ENCODE peak calls at places on chromosomes 4 and X, in four cellular contexts. T is K562, E is GM12878, J is HepG2. D is an unnamed sample.

GRCh38 chr4:5821665-5822358 is 71.1 kb downstream of the CRMP1 start:
- DNase-seq in T (peak; percentile 66), E (no peak), J (no peak), D (peak; percentile 38)

GRCh38 chrX:47366051-47366722 is 4.2 kb upstream of the ZNF157 start:
- DNase-seq in T (peak; percentile 54), E (peak; percentile 37), J (no peak), D (peak; percentile 71)

GRCh38 chr4:41883988-41884737 is 51.1 kb upstream of the TMEM33 start:
- DNase-seq in T (no peak), E (no peak), J (peak; percentile 22), D (peak; percentile 51)

GRCh38 chr4:103449285-103449684 is 251.1 kb upstream of the CENPE start:
- DNase-seq in T (no peak), E (no peak), J (no peak), D (no peak)

GRCh38 chrX:132648870-132649269 is 160.0 kb upstream of the MBNL3 start:
- DNase-seq in T (no peak), E (no peak), J (no peak), D (no peak)

GRCh38 chrX:132127748-132128147 is at the start of gene FRMD7:
- DNase-seq in T (no peak), E (no peak), J (no peak), D (no peak)

GRCh38 chr4:2803624-2804448 is 11.0 kb downstream of the SH3BP2 start:
- DNase-seq in T (peak; percentile 68), E (no peak), J (no peak), D (no peak)

GRCh38 chr4:80036949-80037348 is 36.1 kb downstream of the ANTXR2 start:
- DNase-seq in T (no peak), E (no peak), J (no peak), D (no peak)

GRCh38 chr4:964346-965025 is 8.9 kb downstream of the DGKQ start:
- DNase-seq in T (no peak), E (no peak), J (no peak), D (no peak)

GRCh38 chr4:42995343-42995944 is 102.9 kb downstream of the GRXCR1 start:
- DNase-seq in T (peak; percentile 19), E (no peak), J (peak; percentile 12), D (peak; percentile 41)

GRCh38 chrX:13685126-13685763 is 3.7 kb upstream of the RAB9A start:
- DNase-seq in T (no peak), E (no peak), J (no peak), D (no peak)

GRCh38 chrX:110281377-110281776 is 36.5 kb downstream of the AMMECR1 start:
- DNase-seq in T (no peak), E (no peak), J (no peak), D (no peak)

GRCh38 chrX:120380699-120381098 is 18.8 kb downstream of the ATP1B4 start:
- DNase-seq in T (no peak), E (no peak), J (peak; percentile 10), D (peak; percentile 37)

GRCh38 chr4:10020106-10020505 is 1.2 kb downstream of the SLC2A9 start:
- DNase-seq in T (no peak), E (no peak), J (no peak), D (no peak)

GRCh38 chr4:42654606-42655005 is 2.3 kb downstream of the ATP8A1 start:
- DNase-seq in T (no peak), E (no peak), J (peak; percentile 6), D (no peak)

GRCh38 chr4:151691639-151692442 is 69.0 kb downstream of the GATB start:
- DNase-seq in T (no peak), E (no peak), J (no peak), D (no peak)

GRCh38 chr4:106614446-106614845 is 245.9 kb upstream of the GIMD1 start:
- DNase-seq in T (no peak), E (no peak), J (peak; percentile 5), D (no peak)

GRCh38 chr4:139333046-139333445 is 30.8 kb upstream of the NDUFC1 start:
- DNase-seq in T (no peak), E (no peak), J (no peak), D (no peak)

GRCh38 chr4:114782842-114783595 is 184.4 kb downstream of the UGT8 start:
- DNase-seq in T (no peak), E (no peak), J (no peak), D (no peak)

GRCh38 chrX:152601848-152602616 is 35.7 kb upstream of the GABRQ start:
- DNase-seq in T (peak; percentile 11), E (no peak), J (peak; percentile 1), D (peak; percentile 22)

GRCh38 chr4:13546855-13547562 is 2.7 kb upstream of the NKX3-2 start:
- DNase-seq in T (no peak), E (no peak), J (no peak), D (no peak)

GRCh38 chr4:124973716-124974115 is 261.2 kb upstream of the ANKRD50 start:
- DNase-seq in T (no peak), E (no peak), J (no peak), D (no peak)

GRCh38 chr4:124965492-124965891 is 253.0 kb upstream of the ANKRD50 start:
- DNase-seq in T (no peak), E (no peak), J (no peak), D (no peak)

GRCh38 chr4:124964251-124964650 is 251.7 kb upstream of the ANKRD50 start:
- DNase-seq in T (no peak), E (no peak), J (no peak), D (no peak)

GRCh38 chr4:124974163-124974562 is 261.6 kb upstream of the ANKRD50 start:
- DNase-seq in T (no peak), E (no peak), J (no peak), D (no peak)

GRCh38 chr4:124970011-124970410 is 257.5 kb upstream of the ANKRD50 start:
- DNase-seq in T (no peak), E (no peak), J (no peak), D (no peak)
- TF ChIP-seq BHLHE40 in T (no peak), E (no peak), J (no peak), D (no peak)

GRCh38 chr4:182929296-182929695 is 12.1 kb upstream of the DCTD start:
- DNase-seq in T (no peak), E (no peak), J (peak; percentile 39), D (no peak)
- TF ChIP-seq FOXM1 in T (no peak), E (no peak), J (no peak), D (no peak)

GRCh38 chrX:46247456-46247855 is 297.8 kb downstream of the ZNF674 start:
- DNase-seq in T (no peak), E (no peak), J (no peak), D (no peak)

GRCh38 chrX:46250151-46250550 is 295.1 kb downstream of the ZNF674 start:
- DNase-seq in T (no peak), E (no peak), J (no peak), D (no peak)

GRCh38 chrX:46244451-46244850 is 300.8 kb downstream of the ZNF674 start:
- DNase-seq in T (no peak), E (no peak), J (no peak), D (no peak)
- TF ChIP-seq SP1 in T (no peak), E (no peak), J (no peak), D (no peak)

GRCh38 chr4:46503739-46504138 is 113.8 kb upstream of the GABRA2 start:
- DNase-seq in T (no peak), E (no peak), J (no peak), D (no peak)

GRCh38 chr4:46508216-46508615 is 118.3 kb upstream of the GABRA2 start:
- DNase-seq in T (no peak), E (no peak), J (no peak), D (no peak)

GRCh38 chr4:46505131-46505530 is 115.2 kb upstream of the GABRA2 start:
- DNase-seq in T (no peak), E (no peak), J (no peak), D (no peak)

DNA sequence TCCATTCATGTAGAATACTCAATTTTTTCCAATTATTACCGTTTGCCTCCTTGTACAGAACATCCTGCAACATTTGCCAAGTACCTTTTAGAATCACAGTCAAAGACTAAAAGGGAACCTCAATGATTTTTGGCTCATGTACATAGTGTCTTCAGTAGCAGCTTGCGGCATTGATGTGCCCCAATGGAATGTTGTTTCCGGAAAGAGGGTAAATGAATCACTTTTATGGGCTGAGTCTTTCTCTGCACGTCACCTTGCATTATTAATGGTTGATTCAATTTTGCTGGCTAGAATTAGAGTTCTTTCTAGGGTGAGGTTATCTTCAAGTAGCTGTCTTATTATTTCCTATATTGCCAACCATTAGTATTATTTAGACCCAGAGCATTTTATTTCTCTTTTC is 116.9 kb upstream of the GABRA2 start:
- DNase-seq in T (no peak), E (no peak), J (no peak), D (no peak)
- TF ChIP-seq BHLHE40 in T (no peak), E (no peak), J (no peak), D (no peak)

GRCh38 chr4:164937576-164938270 is 39.7 kb downstream of the TRIM61 start:
- DNase-seq in T (no peak), E (peak; percentile 25), J (peak; percentile 12), D (peak; percentile 14)

GRCh38 chr4:164931551-164932324 is 45.7 kb downstream of the TRIM61 start:
- DNase-seq in T (no peak), E (no peak), J (no peak), D (no peak)

GRCh38 chr4:164930647-164931046 is 46.8 kb downstream of the TRIM61 start:
- DNase-seq in T (no peak), E (no peak), J (no peak), D (no peak)

GRCh38 chr4:164933244-164933643 is 44.2 kb downstream of the TRIM61 start:
- DNase-seq in T (no peak), E (no peak), J (no peak), D (no peak)

DNA sequence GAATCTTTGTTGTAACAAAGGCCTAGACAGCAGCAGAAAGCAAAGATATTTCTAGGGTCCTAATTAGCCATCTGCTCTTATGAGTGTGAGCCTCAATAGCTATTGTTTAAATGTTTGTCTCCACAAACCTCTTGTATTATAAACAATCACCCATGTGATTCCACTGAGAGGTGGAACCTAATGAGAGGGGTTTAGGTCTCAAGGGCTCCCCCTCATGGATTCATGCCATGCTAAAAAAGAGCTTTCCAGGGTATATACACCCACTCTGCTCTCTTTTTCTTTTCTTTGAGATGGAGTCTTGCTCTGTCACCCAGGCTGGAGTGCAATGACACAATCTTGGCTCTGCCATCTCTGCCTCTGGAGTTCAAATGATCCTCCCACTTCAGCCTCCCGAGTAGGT is 42.1 kb downstream of the TRIM61 start:
- DNase-seq in T (no peak), E (peak; percentile 51), J (peak; percentile 25), D (peak; percentile 18)
- TF ChIP-seq FOXM1 in T (no peak), E (no peak), J (no peak), D (no peak)

GRCh38 chr4:11070813-11071212 is 357.9 kb downstream of the HS3ST1 start:
- DNase-seq in T (no peak), E (no peak), J (no peak), D (no peak)

GRCh38 chr4:11073621-11074051 is 355.1 kb downstream of the HS3ST1 start:
- DNase-seq in T (no peak), E (no peak), J (no peak), D (no peak)

GRCh38 chr4:11072999-11073398 is 355.7 kb downstream of the HS3ST1 start:
- DNase-seq in T (no peak), E (no peak), J (no peak), D (no peak)

GRCh38 chr4:11072426-11072825 is 356.3 kb downstream of the HS3ST1 start:
- DNase-seq in T (no peak), E (peak; percentile 16), J (no peak), D (no peak)

DNA sequence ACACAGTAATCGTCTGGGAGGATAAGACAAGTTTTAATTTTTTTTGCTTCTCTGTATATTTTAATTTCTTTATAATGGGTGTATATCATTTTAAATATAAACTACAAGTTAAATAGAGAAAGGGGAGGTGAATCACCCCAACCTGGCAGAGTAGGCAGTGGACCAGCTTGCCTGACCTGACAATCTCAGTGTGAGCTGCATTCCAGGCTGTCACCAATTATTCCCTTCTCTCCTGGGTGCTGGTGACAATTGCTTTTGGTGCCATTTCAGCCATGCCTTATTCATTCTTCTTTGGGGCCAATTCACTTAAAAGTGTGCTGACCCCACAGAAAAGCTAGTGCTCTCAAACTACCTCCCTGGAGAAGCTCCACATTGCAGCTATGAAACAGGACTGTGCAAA is 359.1 kb downstream of the HS3ST1 start:
- DNase-seq in T (no peak), E (no peak), J (no peak), D (no peak)
- TF ChIP-seq SP1 in T (no peak), E (no peak), J (no peak), D (no peak)